ENCODE peak calls at places on chromosome 10, in five cellular contexts. One of them, this sample, is unnamed.

GRCh38 chr10:62911210-62911963 is 95.2 kb upstream of the EGR2 start:
- DNase-seq in HTR-8/SVneo: no peak
- DNase-seq in lung: no peak
- DNase-seq in prostate gland: no peak
- DNase-seq in activated T-cell treated with anti-CD3 and anti-CD28 coated beads, Interleukin-2, amount 50 U/mL, for 1 hour: no peak
- DNase-seq in this sample: no peak

GRCh38 chr10:86583983-86584382 is 62.4 kb upstream of the WAPL start:
- DNase-seq in HTR-8/SVneo: no peak
- DNase-seq in prostate gland: no peak
- DNase-seq in activated T-cell treated with anti-CD3 and anti-CD28 coated beads, Interleukin-2, amount 50 U/mL, for 1 hour: no peak
- DNase-seq in lung: no peak
- DNase-seq in this sample: no peak

GRCh38 chr10:14009315-14010082 is 321.2 kb downstream of the FRMD4A start:
- DNase-seq in activated T-cell treated with anti-CD3 and anti-CD28 coated beads, Interleukin-2, amount 50 U/mL, for 1 hour: peak; percentile 73
- DNase-seq in HTR-8/SVneo: no peak
- DNase-seq in lung: no peak
- DNase-seq in prostate gland: no peak
- DNase-seq in this sample: no peak

GRCh38 chr10:127919418-127920191 is 12.7 kb downstream of the PTPRE start:
- DNase-seq in lung: no peak
- DNase-seq in HTR-8/SVneo: peak; percentile 26
- DNase-seq in activated T-cell treated with anti-CD3 and anti-CD28 coated beads, Interleukin-2, amount 50 U/mL, for 1 hour: no peak
- DNase-seq in prostate gland: no peak
- DNase-seq in this sample: no peak

GRCh38 chr10:33134011-33134751 is 176.2 kb upstream of the ITGB1 start:
- DNase-seq in activated T-cell treated with anti-CD3 and anti-CD28 coated beads, Interleukin-2, amount 50 U/mL, for 1 hour: peak; percentile 63
- DNase-seq in lung: peak; percentile 83
- DNase-seq in HTR-8/SVneo: peak; percentile 80
- DNase-seq in prostate gland: peak; percentile 51
- DNase-seq in this sample: no peak

GRCh38 chr10:28533571-28534304 is 820 bp downstream of the WAC start:
- DNase-seq in prostate gland: peak; percentile 63
- DNase-seq in activated T-cell treated with anti-CD3 and anti-CD28 coated beads, Interleukin-2, amount 50 U/mL, for 1 hour: peak; percentile 73
- DNase-seq in lung: peak; percentile 70
- DNase-seq in HTR-8/SVneo: peak; percentile 30
- DNase-seq in this sample: no peak

GRCh38 chr10:124739996-124740373 is 4.2 kb downstream of the FAM53B start:
- DNase-seq in HTR-8/SVneo: no peak
- DNase-seq in lung: peak; percentile 20
- DNase-seq in prostate gland: no peak
- DNase-seq in activated T-cell treated with anti-CD3 and anti-CD28 coated beads, Interleukin-2, amount 50 U/mL, for 1 hour: no peak
- DNase-seq in this sample: no peak

GRCh38 chr10:60611291-60611747 is 167.0 kb upstream of the CDK1 start:
- DNase-seq in lung: no peak
- DNase-seq in prostate gland: no peak
- DNase-seq in HTR-8/SVneo: peak; percentile 36
- DNase-seq in activated T-cell treated with anti-CD3 and anti-CD28 coated beads, Interleukin-2, amount 50 U/mL, for 1 hour: no peak
- DNase-seq in this sample: no peak

GRCh38 chr10:42769653-42770052 is 12.9 kb upstream of the BMS1 start:
- DNase-seq in activated T-cell treated with anti-CD3 and anti-CD28 coated beads, Interleukin-2, amount 50 U/mL, for 1 hour: no peak
- DNase-seq in prostate gland: no peak
- DNase-seq in HTR-8/SVneo: no peak
- DNase-seq in lung: no peak
- DNase-seq in this sample: no peak